ENCODE peak calls at places on chromosomes 3 and 15, in six cellular contexts. B is H9; U is globus pallidus; S is activated T-cell treated with anti-CD3 and anti-CD28 coated beads, Interleukin-2, amount 50 U/mL, for 24 hours; I is osteocyte; E is islet precursor cell. V is an unnamed sample.

GRCh38 chr15:25548600-25548999 is 109.8 kb upstream of the UBE3A start:
- DNase-seq in B (no peak), U (no peak), S (no peak), I (no peak), E (no peak), V (no peak)

GRCh38 chr15:95930659-95931375 is 399.7 kb upstream of the NR2F2 start:
- DNase-seq in B (no peak), U (no peak), S (no peak), I (no peak), E (no peak), V (no peak)

GRCh38 chr3:57889807-57890206 is 118.4 kb upstream of the FLNB start:
- DNase-seq in B (no peak), U (no peak), S (no peak), I (no peak), E (no peak), V (no peak)

GRCh38 chr15:66863382-66864085 is 161.5 kb downstream of the SMAD6 start:
- DNase-seq in B (peak; percentile 10), U (no peak), S (no peak), I (peak; percentile 63), E (peak; percentile 46), V (no peak)

GRCh38 chr3:9932843-9933560 is 632 bp upstream of the CRELD1 start:
- DNase-seq in B (peak; percentile 90), U (peak; percentile 60), S (peak; percentile 93), I (peak; percentile 93), E (peak; percentile 93), V (peak; percentile 90)

GRCh38 chr15:25789206-25789605 is 73.9 kb downstream of the ATP10A start:
- DNase-seq in B (no peak), U (no peak), S (no peak), I (no peak), E (no peak), V (no peak)

GRCh38 chr3:32495609-32496008 is 7.0 kb downstream of the CMTM6 start:
- DNase-seq in B (no peak), U (no peak), S (no peak), I (no peak), E (no peak), V (no peak)

GRCh38 chr3:193350744-193351143 is 27.8 kb downstream of the ATP13A5 start:
- DNase-seq in B (no peak), U (no peak), S (no peak), I (no peak), E (no peak), V (no peak)

GRCh38 chr3:13770390-13771169 is 109.3 kb downstream of the WNT7A start:
- DNase-seq in B (peak; percentile 75), U (no peak), S (no peak), I (no peak), E (peak; percentile 98), V (peak; percentile 92)

GRCh38 chr3:60399861-60400845 is 851.1 kb downstream of the FHIT start:
- DNase-seq in B (no peak), U (no peak), S (no peak), I (no peak), E (peak; percentile 63), V (no peak)

GRCh38 chr3:1275495-1275894 is 182.7 kb downstream of the CNTN6 start:
- DNase-seq in B (peak; percentile 41), U (peak; percentile 27), S (no peak), I (no peak), E (peak; percentile 56), V (no peak)

GRCh38 chr15:76058714-76059319 is 968 bp upstream of the TMEM266 start:
- DNase-seq in B (peak; percentile 52), U (no peak), S (peak; percentile 41), I (no peak), E (peak; percentile 60), V (peak; percentile 41)

GRCh38 chr15:69827751-69828150 is 270.0 kb downstream of the TLE3 start:
- DNase-seq in B (no peak), U (no peak), S (no peak), I (no peak), E (no peak), V (no peak)

GRCh38 chr3:63479661-63480035 is 172.8 kb upstream of the SNTN start:
- DNase-seq in B (no peak), U (no peak), S (no peak), I (no peak), E (no peak), V (no peak)

GRCh38 chr15:60389261-60390077 is 8.3 kb downstream of the ANXA2 start:
- DNase-seq in B (no peak), U (no peak), S (no peak), I (no peak), E (no peak), V (no peak)

GRCh38 chr15:95464091-95464888 is 866.2 kb upstream of the NR2F2 start:
- DNase-seq in B (no peak), U (no peak), S (no peak), I (no peak), E (no peak), V (no peak)

GRCh38 chr15:77387355-77388105 is 32.4 kb downstream of the PEAK1 start:
- DNase-seq in B (no peak), U (no peak), S (no peak), I (no peak), E (no peak), V (no peak)

V was measured in ELF-1.